ENCODE peak calls at places on chromosomes 3 and 15, in seven cellular contexts. M is K562, D is HCT116, R is T47D, X is SK-N-SH, F is H1, K is GM12878. C is an unnamed sample.

GRCh38 chr3:52350436-52350835 is 34.3 kb downstream of the DNAH1 start:
- DNase-seq in M (no peak), D (no peak), R (no peak), X (no peak), F (no peak), K (no peak), C (no peak)

GRCh38 chr3:39960515-39961403 is 151.3 kb downstream of the MYRIP start:
- DNase-seq in M (no peak), D (no peak), R (no peak), X (no peak), F (no peak), K (no peak), C (no peak)

GRCh38 chr15:60972301-60972700 is 256.8 kb downstream of the RORA start:
- DNase-seq in M (no peak), D (no peak), R (no peak), X (no peak), F (no peak), K (no peak), C (no peak)

GRCh38 chr15:64247906-64248541 is 85.2 kb upstream of the PPIB start:
- DNase-seq in M (peak), D (peak), R (peak), X (peak), F (no peak), K (peak), C (peak)

GRCh38 chr15:68994149-68994548 is 20.3 kb upstream of the NOX5 start:
- DNase-seq in M (no peak), D (no peak), R (no peak), X (no peak), F (peak), K (no peak), C (no peak)

GRCh38 chr3:15467227-15468181 is 40.1 kb downstream of the EAF1 start:
- DNase-seq in M (no peak), D (no peak), R (no peak), X (no peak), F (no peak), K (peak), C (no peak)

GRCh38 chr3:52710512-52710911 is 4.6 kb downstream of the SPCS1 start:
- DNase-seq in M (no peak), D (no peak), R (no peak), X (no peak), F (no peak), K (no peak), C (no peak)

GRCh38 chr15:57218826-57219576 is 157.3 kb upstream of the CGNL1 start:
- DNase-seq in M (no peak), D (no peak), R (peak), X (peak), F (no peak), K (no peak), C (no peak)

GRCh38 chr3:192684151-192684550 is 43.2 kb downstream of the FGF12 start:
- DNase-seq in M (no peak), D (no peak), R (no peak), X (no peak), F (no peak), K (no peak), C (no peak)

GRCh38 chr15:90141646-90142045 is 39.4 kb upstream of the IDH2 start:
- DNase-seq in M (peak), D (no peak), R (no peak), X (no peak), F (no peak), K (no peak), C (no peak)

GRCh38 chr3:127769284-127770081 is 52.8 kb downstream of the MGLL start:
- DNase-seq in M (no peak), D (no peak), R (no peak), X (no peak), F (no peak), K (no peak), C (no peak)

GRCh38 chr3:32428092-32429068 is 36.7 kb downstream of the CMTM7 start:
- DNase-seq in M (no peak), D (no peak), R (peak), X (no peak), F (peak), K (no peak), C (no peak)

GRCh38 chr3:115512565-115513410 is 110.5 kb upstream of the GAP43 start:
- DNase-seq in M (no peak), D (no peak), R (peak), X (peak), F (peak), K (no peak), C (no peak)
- TF ChIP-seq JUND in M (no peak), D (no peak), R (no peak), X (no peak), F (peak), K (no peak), C (no peak)

GRCh38 chr3:152445227-152445626 is 176.5 kb downstream of the MBNL1 start:
- DNase-seq in M (no peak), D (no peak), R (no peak), X (no peak), F (no peak), K (no peak), C (peak)
- TF ChIP-seq JUND in M (no peak), D (no peak), R (no peak), X (no peak), F (no peak), K (no peak), C (no peak)

DNA sequence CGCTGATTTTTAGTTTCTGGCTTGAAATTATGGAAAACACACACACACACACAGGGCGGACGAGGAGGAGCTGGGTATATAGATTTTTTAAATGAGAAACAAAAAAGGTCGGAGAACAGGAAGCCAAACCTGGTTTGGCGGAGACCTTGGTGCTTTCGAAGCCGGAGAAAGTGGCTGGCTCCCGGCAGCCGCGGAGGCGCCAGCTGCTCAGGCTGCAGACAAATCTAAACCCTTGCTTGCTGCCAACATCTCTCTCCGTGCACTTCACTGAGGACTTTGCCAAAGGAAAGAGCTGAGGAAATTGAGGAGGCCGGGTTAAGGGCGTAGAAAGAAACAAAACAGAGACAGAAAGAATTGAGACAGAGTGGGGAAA is 2.1 kb downstream of the ZIC1 start:
- DNase-seq in M (no peak), D (no peak), R (no peak), X (no peak), F (no peak), K (no peak), C (no peak)
- TF ChIP-seq JUND in M (no peak), D (no peak), R (no peak), X (no peak), F (no peak), K (no peak), C (no peak)

GRCh38 chr3:71725279-71725991 is at the start of gene EIF4E3:
- DNase-seq in M (peak), D (no peak), R (peak), X (peak), F (peak), K (no peak), C (no peak)
- TF ChIP-seq JUND in M (no peak), D (no peak), R (no peak), X (no peak), F (no peak), K (no peak), C (no peak)

GRCh38 chr15:81197688-81198281 is 1.1 kb downstream of the IL16 start:
- DNase-seq in M (no peak), D (no peak), R (no peak), X (no peak), F (no peak), K (no peak), C (no peak)

GRCh38 chr15:81196576-81197254 is at the start of gene IL16:
- DNase-seq in M (no peak), D (no peak), R (no peak), X (no peak), F (no peak), K (no peak), C (no peak)

GRCh38 chr15:81194723-81195122 is 2.0 kb upstream of the IL16 start:
- DNase-seq in M (no peak), D (no peak), R (no peak), X (no peak), F (no peak), K (no peak), C (no peak)

GRCh38 chr15:81197255-81197630 is 564 bp downstream of the IL16 start:
- DNase-seq in M (no peak), D (no peak), R (no peak), X (no peak), F (no peak), K (no peak), C (no peak)

DNA sequence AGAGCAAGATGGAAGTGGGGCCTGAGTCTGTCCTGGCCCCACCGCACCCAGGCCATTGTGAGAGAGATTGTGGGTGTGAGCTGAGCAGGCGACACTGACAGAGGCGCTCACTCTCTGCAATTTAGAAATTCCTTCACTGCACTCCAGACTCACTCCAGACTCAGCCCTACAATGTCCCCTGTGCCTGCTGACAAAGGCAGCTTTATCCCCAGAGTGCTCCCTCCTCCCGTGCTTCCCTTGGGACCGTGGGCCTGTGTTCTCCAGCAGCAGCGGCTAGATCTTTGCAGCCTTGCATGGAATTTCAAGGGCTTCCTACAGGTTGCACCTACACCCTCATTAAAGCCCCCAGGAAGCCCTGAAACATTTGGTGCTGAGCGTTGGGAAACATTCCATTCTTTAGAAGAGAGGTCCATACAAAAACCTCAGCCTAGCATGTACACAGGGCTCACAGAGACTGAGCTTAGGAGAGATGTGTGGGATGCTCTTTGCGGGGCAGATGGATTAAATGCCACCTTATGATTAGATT is 1.3 kb upstream of the IL16 start:
- DNase-seq in M (no peak), D (no peak), R (no peak), X (no peak), F (no peak), K (no peak), C (no peak)
- TF ChIP-seq JUND in M (no peak), D (no peak), R (no peak), X (no peak), F (no peak), K (no peak), C (no peak)